ENCODE peak calls at places on chromosomes 2 and 18, in seven cellular contexts. T is tibial artery, F is GM06990, E is breast epithelium, O is BJ, G is right atrium auricular region, Y is adipocyte. N is an unnamed sample.
A peak's percentile ranks its signal among the peaks of the same experiment; 100 is the strongest.

GRCh38 chr18:78659748-78660147 is 319.9 kb upstream of the SALL3 start:
- DNase-seq in O (no peak), E (no peak), G (no peak), F (no peak), Y (no peak), T (no peak), N (no peak)

GRCh38 chr2:69827796-69828540 is 1.5 kb upstream of the GMCL1 start:
- DNase-seq in F (no peak), O (no peak), E (no peak), G (no peak), Y (no peak), T (no peak), N (no peak)

GRCh38 chr2:144328933-144329332 is 191.0 kb downstream of the ZEB2 start:
- DNase-seq in E (no peak), O (no peak), G (no peak), Y (no peak), T (no peak), F (no peak), N (no peak)

GRCh38 chr2:42928692-42929576 is 136.6 kb upstream of the HAAO start:
- DNase-seq in T (no peak), F (no peak), O (no peak), E (no peak), Y (peak; percentile 46), G (no peak), N (peak; percentile 56)

GRCh38 chr2:174577967-174578589 is 19.5 kb downstream of the WIPF1 start:
- DNase-seq in G (no peak), E (no peak), O (no peak), F (no peak), T (no peak), Y (peak; percentile 86), N (peak; percentile 37)

GRCh38 chr2:235968616-235969324 is 199.4 kb downstream of the GBX2 start:
- DNase-seq in O (no peak), Y (no peak), T (no peak), G (no peak), E (no peak), F (no peak), N (no peak)

GRCh38 chr2:148194882-148195281 is 174.0 kb downstream of the MBD5 start:
- DNase-seq in Y (no peak), E (no peak), T (no peak), O (no peak), G (no peak), F (no peak), N (no peak)

GRCh38 chr2:216604458-216604857 is 28.8 kb upstream of the IGFBP2 start:
- DNase-seq in E (no peak), O (no peak), T (no peak), Y (no peak), F (no peak), G (no peak), N (no peak)

GRCh38 chr2:208025814-208026184 is 472 bp upstream of the PLEKHM3 start:
- DNase-seq in E (no peak), T (no peak), O (no peak), G (no peak), F (no peak), Y (no peak), N (peak; percentile 18)

GRCh38 chr2:150076281-150076680 is 411.2 kb downstream of the RND3 start:
- DNase-seq in G (no peak), F (no peak), E (no peak), T (no peak), O (peak; percentile 34), Y (peak; percentile 42), N (peak; percentile 4)

GRCh38 chr2:1656326-1656960 is 87.9 kb downstream of the PXDN start:
- DNase-seq in T (no peak), E (no peak), G (no peak), F (no peak), Y (no peak), O (no peak), N (no peak)

GRCh38 chr2:44894058-44894457 is 47.4 kb upstream of the SIX3 start:
- DNase-seq in O (no peak), T (no peak), E (no peak), G (no peak), F (peak; percentile 37), Y (no peak), N (no peak)

GRCh38 chr2:28991021-28991420 is 9.9 kb downstream of the TOGARAM2 start:
- DNase-seq in E (peak; percentile 73), G (no peak), T (no peak), F (no peak), Y (peak; percentile 81), O (peak; percentile 14), N (peak; percentile 50)

GRCh38 chr2:238635637-238636036 is 208.9 kb downstream of the ASB1 start:
- DNase-seq in E (peak; percentile 21), G (no peak), T (no peak), Y (peak; percentile 29), O (peak; percentile 93), F (no peak), N (no peak)

GRCh38 chr2:51990684-51991083 is 958.8 kb upstream of the NRXN1 start:
- DNase-seq in G (no peak), O (no peak), E (no peak), T (no peak), Y (no peak), F (no peak), N (no peak)

GRCh38 chr18:28003451-28003850 is 173.5 kb downstream of the CDH2 start:
- DNase-seq in E (no peak), F (no peak), T (no peak), G (no peak), O (no peak), Y (peak; percentile 67), N (no peak)

GRCh38 chr2:118668431-118669424 is 178.7 kb downstream of the EN1 start:
- DNase-seq in O (peak; percentile 95), T (no peak), E (no peak), F (no peak), Y (peak; percentile 92), G (no peak), N (peak; percentile 85)

DNA sequence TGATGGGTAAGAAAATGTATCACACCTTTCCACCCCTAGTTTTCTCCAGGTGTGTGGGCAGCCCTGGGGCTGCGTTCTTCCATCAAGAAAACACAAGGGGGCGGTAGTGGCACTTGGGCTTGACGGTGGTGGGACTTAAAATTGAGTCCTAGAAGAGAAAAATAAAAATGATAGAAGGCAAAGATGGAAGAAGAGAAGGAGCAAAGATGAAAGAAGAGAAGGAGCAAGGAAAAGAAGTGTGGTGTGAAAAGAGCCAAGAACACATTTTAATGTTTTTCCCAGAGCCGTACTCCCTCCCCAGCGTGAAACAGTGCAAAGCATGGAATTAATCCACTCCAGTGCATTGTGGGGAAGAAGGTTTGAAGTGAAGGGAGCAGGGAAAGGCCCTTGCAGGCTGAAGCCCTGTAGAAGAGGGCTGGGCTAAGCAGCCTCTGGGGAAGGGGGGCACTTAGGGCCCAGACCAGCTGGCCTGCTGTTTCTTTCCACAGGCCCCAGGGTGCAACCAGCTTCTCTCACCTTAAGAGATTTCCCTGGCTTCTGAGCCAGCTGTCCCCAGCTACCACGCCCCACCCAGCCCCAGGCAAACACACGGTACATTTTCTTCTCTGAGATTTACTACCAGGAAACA is 256.8 kb downstream of the RNF152 start:
- DNase-seq in T (peak; percentile 81), F (no peak), O (peak; percentile 4), Y (peak; percentile 83), E (peak; percentile 62), G (peak; percentile 66), N (peak; percentile 10)
- H3K4me3 ChIP-seq in T (no peak overlapping the region), F (no peak overlapping the region), O (no peak overlapping the region), Y (no peak overlapping the region), E (no peak overlapping the region), G (no peak overlapping the region), N (no peak overlapping the region)

GRCh38 chr18:79960921-79961526 is 3.4 kb upstream of the HSBP1L1 start:
- DNase-seq in G (no peak), Y (no peak), E (no peak), T (no peak), O (no peak), F (no peak), N (no peak)
- H3K27me3 ChIP-seq in G (no peaks in the 10 kb centered on the region), Y (no peaks in the 10 kb centered on the region), E (no peaks in the 10 kb centered on the region), T (peaks cover 23% of the 10 kb centered on the region), O (no peaks in the 10 kb centered on the region), F (no peaks in the 10 kb centered on the region), N (no peaks in the 10 kb centered on the region)

DNA sequence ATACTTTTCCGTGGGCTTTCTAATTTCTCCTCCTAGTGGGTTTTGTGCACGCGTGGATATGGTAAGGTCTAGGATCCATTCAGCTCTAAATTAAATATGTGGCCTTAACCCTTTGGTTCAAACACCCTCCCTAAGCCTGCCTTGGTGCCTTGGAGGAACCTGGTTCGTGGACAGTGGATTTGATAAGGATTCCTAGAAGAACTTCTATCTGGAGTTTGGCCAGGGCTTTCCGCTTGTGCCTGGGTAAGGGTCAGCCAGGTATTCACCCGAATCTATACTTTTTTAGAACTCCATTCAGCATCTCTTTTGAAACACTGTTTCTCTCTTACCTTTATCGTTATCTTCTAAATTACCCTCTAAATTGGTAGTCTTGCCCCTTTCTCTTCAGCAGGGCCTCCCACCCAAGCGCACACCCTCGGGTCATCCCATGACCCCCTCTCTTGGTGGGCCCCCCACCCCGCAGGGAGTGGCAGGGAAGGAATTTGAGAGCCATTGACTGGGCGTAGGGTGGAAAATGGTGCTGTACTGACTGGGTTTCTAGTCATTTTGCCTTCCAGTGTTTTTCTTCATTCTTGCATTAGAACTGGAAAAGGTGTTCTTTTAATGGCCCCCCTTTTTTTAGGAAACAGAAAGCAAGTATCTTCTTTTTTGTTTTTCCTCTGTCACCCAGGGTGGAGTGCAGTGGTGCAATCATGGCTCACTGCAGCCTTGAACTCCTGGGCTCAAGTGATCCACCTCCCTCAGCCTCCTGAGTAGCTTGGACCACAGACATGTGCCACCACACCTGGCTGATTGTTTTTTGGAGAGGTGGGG is 1.8 kb downstream of the SOCS6 start:
- DNase-seq in G (no peak), T (no peak), E (no peak), F (no peak), Y (no peak), O (no peak), N (no peak)
- H3K4me3 ChIP-seq in G (peak overlapping the region; percentile 6), T (peak overlapping the region; percentile 71), E (peak overlapping the region; percentile 93), F (peak overlapping the region; percentile 68), Y (peak overlapping the region; percentile 95), O (peak overlapping the region; percentile 66), N (peak overlapping the region; percentile 75)

GRCh38 chr2:30964334-30964733 is 157.1 kb upstream of the CAPN13 start:
- DNase-seq in O (no peak), E (no peak), F (no peak), Y (no peak), T (no peak), G (no peak), N (no peak)
- H3K27me3 ChIP-seq in O (no peaks in the 10 kb centered on the region), E (no peaks in the 10 kb centered on the region), F (no peaks in the 10 kb centered on the region), Y (peaks cover 43% of the 10 kb centered on the region), T (peaks cover 25% of the 10 kb centered on the region), G (no peaks in the 10 kb centered on the region), N (peaks cover 5% of the 10 kb centered on the region)

GRCh38 chr18:48137354-48138208 is 207.1 kb upstream of the SMAD2 start:
- DNase-seq in E (no peak), G (no peak), Y (no peak), T (no peak), F (no peak), O (no peak), N (no peak)

GRCh38 chr18:48138660-48139426 is 208.4 kb upstream of the SMAD2 start:
- DNase-seq in O (no peak), G (no peak), F (no peak), T (no peak), Y (no peak), E (no peak), N (no peak)

GRCh38 chr18:48140738-48141137 is 210.3 kb upstream of the SMAD2 start:
- DNase-seq in E (no peak), Y (no peak), O (no peak), G (no peak), F (no peak), T (no peak), N (no peak)

GRCh38 chr18:48138211-48138610 is 207.8 kb upstream of the SMAD2 start:
- DNase-seq in Y (no peak), E (no peak), T (no peak), F (no peak), G (no peak), O (no peak), N (no peak)

GRCh38 chr18:48139427-48140347 is 209.2 kb upstream of the SMAD2 start:
- DNase-seq in Y (no peak), E (peak; percentile 67), G (no peak), O (no peak), F (no peak), T (no peak), N (peak; percentile 83)
- H3K4me3 ChIP-seq in Y (no peak overlapping the region), E (no peak overlapping the region), G (no peak overlapping the region), O (no peak overlapping the region), F (no peak overlapping the region), T (no peak overlapping the region), N (no peak overlapping the region)